ENCODE peak calls at places on chromosomes 7 and 10, in nine cellular contexts. M is endothelial cell of umbilical vein; E is adrenal gland; L is CD8-positive, alpha-beta T cell; B is keratinocyte; S is psoas muscle; G is A549; Q is sigmoid colon; F is H9. T is an unnamed sample.

GRCh38 chr10:119769886-119770285 is 44.0 kb downstream of the INPP5F start:
- DNase-seq in M (peak; percentile 86), E (no peak), L (no peak), B (peak; percentile 64), S (no peak), G (no peak), Q (no peak), F (no peak), T (no peak)

GRCh38 chr7:131039836-131040235 is 287.8 kb upstream of the MKLN1 start:
- DNase-seq in M (no peak), E (no peak), L (no peak), B (no peak), S (no peak), G (no peak), Q (no peak), F (no peak), T (no peak)

GRCh38 chr7:134351424-134351823 is 34.7 kb upstream of the SLC35B4 start:
- DNase-seq in M (no peak), E (no peak), L (no peak), B (no peak), S (no peak), G (no peak), Q (no peak), F (no peak), T (no peak)

GRCh38 chr10:15725603-15726002 is 5.9 kb upstream of the ITGA8 start:
- DNase-seq in M (peak; percentile 49), E (peak; percentile 64), L (no peak), B (no peak), S (no peak), G (peak; percentile 44), Q (no peak), F (no peak), T (peak; percentile 72)

GRCh38 chr7:41188163-41189130 is 514.4 kb downstream of the INHBA start:
- DNase-seq in M (peak; percentile 94), E (no peak), L (no peak), B (peak; percentile 58), S (no peak), G (no peak), Q (no peak), F (no peak), T (no peak)

GRCh38 chr10:1567742-1568495 is 169.4 kb downstream of the ADARB2 start:
- DNase-seq in M (no peak), E (no peak), L (no peak), B (no peak), S (no peak), G (no peak), Q (peak; percentile 57), F (no peak), T (no peak)

GRCh38 chr7:151844828-151845200 is 32.1 kb downstream of the PRKAG2 start:
- DNase-seq in M (no peak), E (no peak), L (no peak), B (no peak), S (peak; percentile 27), G (no peak), Q (no peak), F (no peak), T (no peak)

GRCh38 chr10:34145751-34146150 is 669.3 kb downstream of the PARD3 start:
- DNase-seq in M (peak; percentile 88), E (no peak), L (no peak), B (no peak), S (no peak), G (no peak), Q (no peak), F (no peak), T (no peak)

GRCh38 chr10:48498940-48499510 is 105.8 kb downstream of the ARHGAP22 start:
- DNase-seq in M (no peak), E (no peak), L (no peak), B (no peak), S (no peak), G (no peak), Q (no peak), F (no peak), T (no peak)

GRCh38 chr7:1289681-1290261 is 57.1 kb downstream of the UNCX start:
- DNase-seq in M (peak; percentile 3), E (no peak), L (no peak), B (no peak), S (peak; percentile 17), G (no peak), Q (no peak), F (no peak), T (peak; percentile 69)

GRCh38 chr7:78062214-78062613 is 263.6 kb downstream of the PHTF2 start:
- DNase-seq in M (no peak), E (no peak), L (no peak), B (no peak), S (no peak), G (no peak), Q (no peak), F (no peak), T (no peak)

GRCh38 chr7:42292991-42293521 is 56.0 kb upstream of the GLI3 start:
- DNase-seq in M (no peak), E (no peak), L (no peak), B (peak; percentile 82), S (no peak), G (no peak), Q (no peak), F (no peak), T (no peak)

GRCh38 chr10:8048281-8049008 is 6.0 kb upstream of the GATA3 start:
- DNase-seq in M (no peak), E (no peak), L (no peak), B (no peak), S (peak; percentile 46), G (no peak), Q (no peak), F (no peak), T (peak; percentile 28)

GRCh38 chr7:11261470-11261869 is 287.8 kb downstream of the PHF14 start:
- DNase-seq in M (peak; percentile 1), E (peak; percentile 51), L (no peak), B (no peak), S (no peak), G (no peak), Q (no peak), F (no peak), T (no peak)

GRCh38 chr10:93062499-93063216 is 2.1 kb downstream of the CYP26C1 start:
- DNase-seq in M (no peak), E (no peak), L (no peak), B (no peak), S (no peak), G (no peak), Q (no peak), F (peak; percentile 71), T (peak; percentile 61)

GRCh38 chr10:16904619-16905018 is 87.4 kb upstream of the RSU1 start:
- DNase-seq in M (no peak), E (no peak), L (no peak), B (no peak), S (no peak), G (no peak), Q (no peak), F (no peak), T (no peak)

GRCh38 chr10:133006202-133006601 is 63.8 kb upstream of the CFAP46 start:
- DNase-seq in M (no peak), E (no peak), L (no peak), B (no peak), S (no peak), G (no peak), Q (no peak), F (no peak), T (no peak)

DNA sequence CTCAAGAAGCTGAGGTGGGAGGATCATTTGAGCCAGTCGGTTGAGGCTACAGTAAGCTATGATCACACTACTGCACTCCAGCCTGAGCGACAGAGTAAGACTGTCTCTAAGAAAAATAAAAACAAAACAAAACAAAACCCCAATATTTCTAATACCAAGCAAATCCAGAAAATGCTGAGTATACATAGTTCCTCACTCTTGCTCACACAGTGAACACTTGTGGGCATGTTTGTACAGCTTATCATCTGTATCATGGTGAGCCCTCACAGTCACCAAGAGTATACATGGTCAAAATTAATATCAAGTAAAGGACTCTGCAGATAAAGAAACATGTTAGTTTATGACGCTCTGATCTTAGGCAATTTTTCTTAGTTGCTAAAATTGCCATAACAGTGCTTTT is 41.5 kb upstream of the C10orf67 start:
- DNase-seq in M (no peak), E (no peak), L (no peak), B (no peak), S (no peak), G (no peak), Q (no peak), F (no peak), T (no peak)
- H3K9me3 ChIP-seq in M (no peaks in the 10 kb centered on the region), E (no peaks in the 10 kb centered on the region), L (no peaks in the 10 kb centered on the region), B (no peaks in the 10 kb centered on the region), S (no peaks in the 10 kb centered on the region), G (no peaks in the 10 kb centered on the region), Q (no peaks in the 10 kb centered on the region), F (no peaks in the 10 kb centered on the region), T (no peaks in the 10 kb centered on the region)

GRCh38 chr7:158272091-158272490 is 315.5 kb downstream of the PTPRN2 start:
- DNase-seq in M (no peak), E (no peak), L (no peak), B (no peak), S (peak; percentile 8), G (no peak), Q (peak; percentile 35), F (no peak), T (no peak)
- H3K9me3 ChIP-seq in M (peaks cover 8% of the 10 kb centered on the region), E (no peaks in the 10 kb centered on the region), L (no peaks in the 10 kb centered on the region), B (peaks cover 14% of the 10 kb centered on the region), S (no peaks in the 10 kb centered on the region), G (no peaks in the 10 kb centered on the region), Q (no peaks in the 10 kb centered on the region), F (no peaks in the 10 kb centered on the region), T (no peaks in the 10 kb centered on the region)

DNA sequence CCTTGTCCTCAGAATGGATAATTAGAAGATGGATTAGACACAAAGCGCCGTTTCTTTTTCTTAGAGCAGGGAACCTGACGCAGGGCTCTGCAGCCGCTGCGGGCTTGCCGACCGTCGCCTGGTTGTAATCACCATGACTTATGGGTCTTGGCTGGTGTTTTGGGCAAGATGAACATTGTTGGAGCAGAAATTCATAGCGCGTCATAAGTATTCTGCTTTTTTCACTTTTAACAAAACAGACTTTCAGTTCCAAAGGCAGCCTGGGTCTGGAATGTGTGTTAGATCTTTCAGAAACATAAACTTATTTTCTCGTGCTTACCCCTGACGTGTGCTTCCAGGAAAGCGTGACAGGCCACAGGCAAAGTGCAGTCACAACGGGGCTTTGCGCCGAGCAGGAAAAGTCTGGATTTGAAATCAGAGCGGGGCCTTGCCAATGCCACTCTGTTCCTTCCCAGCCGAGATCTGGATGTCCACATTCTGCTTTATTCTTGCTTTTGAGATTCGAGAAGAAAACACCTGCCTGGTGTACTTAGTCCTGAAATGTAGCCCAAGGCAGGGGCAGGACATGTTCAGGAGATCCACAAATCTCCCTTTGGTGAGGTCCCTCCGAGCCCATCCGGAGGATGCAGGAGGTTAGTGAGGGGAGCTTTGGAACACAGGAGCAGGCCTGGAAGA is 49.3 kb upstream of the EBF3 start:
- DNase-seq in M (no peak), E (no peak), L (no peak), B (no peak), S (no peak), G (no peak), Q (no peak), F (no peak), T (no peak)
- H3K9me3 ChIP-seq in M (no peaks in the 10 kb centered on the region), E (no peaks in the 10 kb centered on the region), L (no peaks in the 10 kb centered on the region), B (no peaks in the 10 kb centered on the region), S (no peaks in the 10 kb centered on the region), G (no peaks in the 10 kb centered on the region), Q (no peaks in the 10 kb centered on the region), F (no peaks in the 10 kb centered on the region), T (no peaks in the 10 kb centered on the region)

DNA sequence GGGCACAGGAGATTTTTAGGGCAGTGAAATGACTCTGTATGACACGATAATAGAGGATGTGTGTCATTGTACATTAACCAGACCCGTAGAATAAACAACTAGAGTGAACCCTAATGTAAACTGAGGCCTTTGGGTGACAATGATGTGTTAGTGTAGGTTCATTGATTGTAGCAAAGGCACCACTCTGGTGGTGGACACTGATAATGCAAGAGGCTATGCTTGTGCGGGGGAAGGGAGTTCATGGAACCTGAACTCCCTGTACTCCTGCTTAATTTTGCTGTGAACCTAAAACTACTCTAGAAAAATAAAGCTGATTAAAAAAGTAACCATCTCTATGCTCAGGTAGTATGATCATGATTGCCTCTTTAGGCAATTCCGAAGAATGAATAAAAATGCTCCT is 96.3 kb upstream of the VIPR2 start:
- DNase-seq in M (no peak), E (no peak), L (no peak), B (no peak), S (no peak), G (no peak), Q (no peak), F (no peak), T (no peak)
- H3K9me3 ChIP-seq in M (no peaks in the 10 kb centered on the region), E (no peaks in the 10 kb centered on the region), L (no peaks in the 10 kb centered on the region), B (no peaks in the 10 kb centered on the region), S (no peaks in the 10 kb centered on the region), G (no peaks in the 10 kb centered on the region), Q (no peaks in the 10 kb centered on the region), F (no peaks in the 10 kb centered on the region), T (no peaks in the 10 kb centered on the region)

T was measured in neural progenitor cell.